ENCODE peak calls at places on chromosomes 12 and 14, in seven cellular contexts. One of them, this sample, is unnamed.

GRCh38 chr12:57110189-57111045 is 745 bp downstream of the STAT6 start:
- DNase-seq in cardiac muscle cell: peak
- DNase-seq in stomach: peak
- DNase-seq in ovary: peak
- DNase-seq in heart left ventricle: peak
- DNase-seq in CD4-positive, alpha-beta T cell: peak
- DNase-seq in H9: peak
- DNase-seq in this sample: peak

GRCh38 chr14:38282941-38283340 is 27.0 kb upstream of the CLEC14A start:
- DNase-seq in stomach: no peak
- DNase-seq in H9: no peak
- DNase-seq in heart left ventricle: no peak
- DNase-seq in cardiac muscle cell: no peak
- DNase-seq in CD4-positive, alpha-beta T cell: no peak
- DNase-seq in ovary: no peak
- DNase-seq in this sample: no peak

GRCh38 chr14:53670701-53671100 is 285.9 kb downstream of the BMP4 start:
- DNase-seq in heart left ventricle: no peak
- DNase-seq in stomach: no peak
- DNase-seq in CD4-positive, alpha-beta T cell: no peak
- DNase-seq in cardiac muscle cell: no peak
- DNase-seq in H9: no peak
- DNase-seq in ovary: no peak
- DNase-seq in this sample: no peak

GRCh38 chr12:110371408-110372055 is 32.0 kb downstream of the ANAPC7 start:
- DNase-seq in heart left ventricle: no peak
- DNase-seq in stomach: no peak
- DNase-seq in H9: peak
- DNase-seq in cardiac muscle cell: no peak
- DNase-seq in ovary: no peak
- DNase-seq in CD4-positive, alpha-beta T cell: no peak
- DNase-seq in this sample: peak

GRCh38 chr12:109604902-109605536 is 31.4 kb downstream of the MVK start:
- DNase-seq in cardiac muscle cell: peak
- DNase-seq in heart left ventricle: no peak
- DNase-seq in ovary: no peak
- DNase-seq in stomach: no peak
- DNase-seq in CD4-positive, alpha-beta T cell: no peak
- DNase-seq in H9: no peak
- DNase-seq in this sample: no peak

GRCh38 chr14:64114796-64115195 is 179.4 kb downstream of the ESR2 start:
- DNase-seq in stomach: no peak
- DNase-seq in H9: no peak
- DNase-seq in heart left ventricle: no peak
- DNase-seq in CD4-positive, alpha-beta T cell: no peak
- DNase-seq in ovary: no peak
- DNase-seq in cardiac muscle cell: no peak
- DNase-seq in this sample: no peak

GRCh38 chr14:55585854-55586253 is 5.8 kb downstream of the KTN1 start:
- DNase-seq in cardiac muscle cell: no peak
- DNase-seq in CD4-positive, alpha-beta T cell: no peak
- DNase-seq in H9: no peak
- DNase-seq in ovary: no peak
- DNase-seq in heart left ventricle: no peak
- DNase-seq in stomach: no peak
- DNase-seq in this sample: no peak

GRCh38 chr14:51607677-51608076 is 44.0 kb upstream of the FRMD6 start:
- DNase-seq in H9: no peak
- DNase-seq in heart left ventricle: no peak
- DNase-seq in cardiac muscle cell: no peak
- DNase-seq in CD4-positive, alpha-beta T cell: no peak
- DNase-seq in stomach: no peak
- DNase-seq in ovary: no peak
- DNase-seq in this sample: no peak

GRCh38 chr12:26119391-26119981 is 5.4 kb downstream of the BHLHE41 start:
- DNase-seq in H9: no peak
- DNase-seq in CD4-positive, alpha-beta T cell: no peak
- DNase-seq in heart left ventricle: no peak
- DNase-seq in cardiac muscle cell: peak
- DNase-seq in ovary: no peak
- DNase-seq in stomach: no peak
- DNase-seq in this sample: no peak

GRCh38 chr12:74415633-74416032 is 122.0 kb upstream of the ATXN7L3B start:
- DNase-seq in cardiac muscle cell: peak
- DNase-seq in H9: no peak
- DNase-seq in stomach: no peak
- DNase-seq in CD4-positive, alpha-beta T cell: no peak
- DNase-seq in ovary: no peak
- DNase-seq in heart left ventricle: no peak
- DNase-seq in this sample: no peak

GRCh38 chr14:30227436-30227835 is 299.8 kb upstream of the PRKD1 start:
- DNase-seq in stomach: no peak
- DNase-seq in cardiac muscle cell: no peak
- DNase-seq in H9: no peak
- DNase-seq in CD4-positive, alpha-beta T cell: no peak
- DNase-seq in ovary: peak
- DNase-seq in heart left ventricle: no peak
- DNase-seq in this sample: no peak

GRCh38 chr12:123519151-123520001 is 14.1 kb downstream of the RILPL1 start:
- DNase-seq in heart left ventricle: peak
- DNase-seq in CD4-positive, alpha-beta T cell: no peak
- DNase-seq in stomach: no peak
- DNase-seq in cardiac muscle cell: peak
- DNase-seq in H9: peak
- DNase-seq in ovary: no peak
- DNase-seq in this sample: peak

GRCh38 chr12:53122961-53123468 is 19.7 kb downstream of the SOAT2 start:
- DNase-seq in H9: no peak
- DNase-seq in ovary: no peak
- DNase-seq in cardiac muscle cell: no peak
- DNase-seq in CD4-positive, alpha-beta T cell: no peak
- DNase-seq in stomach: no peak
- DNase-seq in heart left ventricle: no peak
- DNase-seq in this sample: no peak

GRCh38 chr12:3161861-3162260 is 84.7 kb downstream of the TSPAN9 start:
- DNase-seq in cardiac muscle cell: no peak
- DNase-seq in CD4-positive, alpha-beta T cell: no peak
- DNase-seq in stomach: no peak
- DNase-seq in H9: no peak
- DNase-seq in ovary: no peak
- DNase-seq in heart left ventricle: no peak
- DNase-seq in this sample: no peak

GRCh38 chr14:92493492-92493891 is 20.1 kb upstream of the RIN3 start:
- DNase-seq in ovary: no peak
- DNase-seq in CD4-positive, alpha-beta T cell: no peak
- DNase-seq in stomach: no peak
- DNase-seq in H9: peak
- DNase-seq in heart left ventricle: no peak
- DNase-seq in cardiac muscle cell: no peak
- DNase-seq in this sample: peak

GRCh38 chr14:83133986-83134664 is 1600.5 kb upstream of the SEL1L start:
- DNase-seq in H9: no peak
- DNase-seq in heart left ventricle: no peak
- DNase-seq in ovary: no peak
- DNase-seq in CD4-positive, alpha-beta T cell: no peak
- DNase-seq in cardiac muscle cell: no peak
- DNase-seq in stomach: no peak
- DNase-seq in this sample: no peak

GRCh38 chr12:47337581-47337980 is 257.8 kb upstream of the AMIGO2 start:
- DNase-seq in H9: no peak
- DNase-seq in cardiac muscle cell: no peak
- DNase-seq in ovary: no peak
- DNase-seq in CD4-positive, alpha-beta T cell: no peak
- DNase-seq in stomach: no peak
- DNase-seq in heart left ventricle: no peak
- DNase-seq in this sample: no peak

GRCh38 chr14:51460051-51460450 is 191.7 kb upstream of the FRMD6 start:
- DNase-seq in stomach: no peak
- DNase-seq in H9: no peak
- DNase-seq in ovary: no peak
- DNase-seq in CD4-positive, alpha-beta T cell: no peak
- DNase-seq in cardiac muscle cell: no peak
- DNase-seq in heart left ventricle: no peak
- DNase-seq in this sample: no peak

GRCh38 chr14:93648440-93649168 is 139.7 kb downstream of the PRIMA1 start:
- DNase-seq in heart left ventricle: no peak
- DNase-seq in stomach: no peak
- DNase-seq in cardiac muscle cell: peak
- DNase-seq in ovary: no peak
- DNase-seq in H9: peak
- DNase-seq in CD4-positive, alpha-beta T cell: no peak
- DNase-seq in this sample: no peak
- TF ChIP-seq CTCF in heart left ventricle: peak
- TF ChIP-seq CTCF in stomach: no peak
- TF ChIP-seq CTCF in cardiac muscle cell: no peak
- TF ChIP-seq CTCF in ovary: no peak
- TF ChIP-seq CTCF in H9: peak
- TF ChIP-seq CTCF in CD4-positive, alpha-beta T cell: no peak
- TF ChIP-seq CTCF in this sample: no peak

GRCh38 chr12:66449531-66449930 is 147.2 kb downstream of the HELB start:
- DNase-seq in H9: no peak
- DNase-seq in cardiac muscle cell: no peak
- DNase-seq in stomach: no peak
- DNase-seq in ovary: no peak
- DNase-seq in CD4-positive, alpha-beta T cell: no peak
- DNase-seq in heart left ventricle: no peak
- DNase-seq in this sample: no peak
- TF ChIP-seq CTCF in H9: no peak
- TF ChIP-seq CTCF in cardiac muscle cell: no peak
- TF ChIP-seq CTCF in stomach: no peak
- TF ChIP-seq CTCF in ovary: no peak
- TF ChIP-seq CTCF in CD4-positive, alpha-beta T cell: no peak
- TF ChIP-seq CTCF in heart left ventricle: no peak
- TF ChIP-seq CTCF in this sample: no peak

GRCh38 chr12:88578274-88578673 is 2.0 kb downstream of the KITLG start:
- DNase-seq in H9: no peak
- DNase-seq in CD4-positive, alpha-beta T cell: no peak
- DNase-seq in ovary: no peak
- DNase-seq in stomach: no peak
- DNase-seq in heart left ventricle: no peak
- DNase-seq in cardiac muscle cell: no peak
- DNase-seq in this sample: no peak

GRCh38 chr12:88578821-88579518 is 1.3 kb downstream of the KITLG start:
- DNase-seq in ovary: no peak
- DNase-seq in H9: peak
- DNase-seq in cardiac muscle cell: peak
- DNase-seq in CD4-positive, alpha-beta T cell: no peak
- DNase-seq in heart left ventricle: no peak
- DNase-seq in stomach: no peak
- DNase-seq in this sample: no peak

GRCh38 chr12:88577537-88577936 is 2.7 kb downstream of the KITLG start:
- DNase-seq in heart left ventricle: no peak
- DNase-seq in cardiac muscle cell: peak
- DNase-seq in stomach: no peak
- DNase-seq in CD4-positive, alpha-beta T cell: no peak
- DNase-seq in H9: no peak
- DNase-seq in ovary: no peak
- DNase-seq in this sample: no peak

GRCh38 chr12:88579572-88579940 is 715 bp downstream of the KITLG start:
- DNase-seq in CD4-positive, alpha-beta T cell: no peak
- DNase-seq in heart left ventricle: peak
- DNase-seq in stomach: peak
- DNase-seq in cardiac muscle cell: peak
- DNase-seq in ovary: peak
- DNase-seq in H9: no peak
- DNase-seq in this sample: no peak

DNA sequence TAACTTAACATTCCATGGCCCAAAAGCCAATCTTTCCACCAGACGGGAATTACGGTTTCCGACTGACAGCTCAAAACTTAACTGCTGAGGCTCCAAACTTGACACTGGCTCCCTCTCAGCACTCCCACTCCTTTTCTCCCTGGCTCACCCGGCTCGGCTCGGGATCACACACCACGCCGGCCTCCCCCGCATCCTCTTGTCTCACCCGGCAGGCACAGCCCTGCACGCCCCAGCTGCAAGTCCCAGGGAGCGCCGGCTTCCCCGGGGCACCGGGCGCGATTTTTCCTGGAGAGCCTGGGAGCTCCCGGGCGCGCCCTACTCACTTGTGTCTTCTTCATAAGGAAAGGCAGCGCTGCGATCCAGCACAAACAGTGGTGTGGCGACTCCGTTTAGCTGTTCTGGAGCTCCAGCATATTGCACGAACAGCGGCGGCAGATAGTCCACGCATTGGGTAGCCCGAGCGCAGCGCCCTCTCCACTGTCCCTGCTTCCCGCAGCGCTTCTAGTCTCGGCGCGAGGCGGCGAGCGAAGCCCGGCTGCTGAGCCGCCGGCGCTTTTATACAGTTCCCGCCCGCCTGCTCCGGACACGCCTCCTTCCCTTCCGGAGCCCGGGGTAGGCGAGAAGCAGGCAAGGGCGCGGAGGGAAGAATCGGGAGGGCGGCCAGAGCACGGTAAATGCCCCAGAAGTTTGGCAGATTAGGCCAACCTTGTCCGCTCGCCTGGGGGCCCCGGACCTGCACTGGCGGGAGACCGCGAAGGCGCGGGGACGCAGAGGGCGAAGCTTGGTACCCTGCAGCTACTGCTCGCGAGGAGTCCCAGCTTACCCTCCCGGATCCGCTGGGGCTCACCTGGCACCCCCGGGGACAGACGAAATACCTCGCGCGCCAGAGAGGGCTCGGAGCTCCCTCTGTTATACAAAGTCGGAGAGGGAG is at the start of gene KITLG:
- DNase-seq in cardiac muscle cell: peak
- DNase-seq in stomach: peak
- DNase-seq in heart left ventricle: peak
- DNase-seq in H9: peak
- DNase-seq in ovary: peak
- DNase-seq in CD4-positive, alpha-beta T cell: no peak
- DNase-seq in this sample: peak
- TF ChIP-seq CTCF in cardiac muscle cell: peak
- TF ChIP-seq CTCF in stomach: no peak
- TF ChIP-seq CTCF in heart left ventricle: peak
- TF ChIP-seq CTCF in H9: no peak
- TF ChIP-seq CTCF in ovary: no peak
- TF ChIP-seq CTCF in CD4-positive, alpha-beta T cell: no peak
- TF ChIP-seq CTCF in this sample: peak

DNA sequence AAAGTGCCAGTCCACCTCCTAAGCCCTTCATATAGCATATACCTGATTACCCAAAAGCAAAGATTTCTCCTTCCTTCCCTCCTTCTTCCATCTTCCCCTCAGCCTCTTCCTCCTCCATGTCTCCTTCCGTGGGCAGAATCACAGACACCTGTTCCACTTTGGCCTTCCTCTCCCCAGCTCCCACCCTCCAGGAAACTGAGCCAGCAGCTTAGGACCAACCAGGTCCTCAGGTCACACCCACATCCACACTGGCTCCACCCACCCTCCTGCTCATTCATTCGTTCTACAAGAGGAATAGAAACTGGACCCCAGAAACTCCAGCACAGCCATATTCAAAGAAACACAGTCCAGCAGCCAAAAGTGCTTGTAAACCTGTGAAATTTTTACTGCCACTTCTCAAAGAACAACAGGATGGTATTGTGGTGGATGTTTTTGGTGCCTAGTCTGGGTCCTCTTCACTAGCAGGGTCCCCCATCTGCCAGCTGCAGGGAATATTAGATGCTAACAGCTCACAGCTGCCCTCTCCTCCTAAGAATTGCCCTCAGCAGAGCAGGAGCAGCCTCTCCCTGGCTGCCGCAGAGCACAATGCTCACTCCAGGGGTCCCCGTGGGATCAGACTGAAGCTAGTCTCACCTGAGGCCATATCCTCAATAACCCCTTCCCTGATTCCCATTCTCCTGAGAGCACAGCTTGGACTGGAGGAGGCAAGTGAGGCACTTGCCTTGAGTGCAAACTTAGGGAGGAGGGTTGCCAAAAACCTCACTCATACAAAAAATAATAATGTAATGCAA is 18.4 kb downstream of the CMKLR1 start:
- DNase-seq in ovary: no peak
- DNase-seq in heart left ventricle: no peak
- DNase-seq in cardiac muscle cell: no peak
- DNase-seq in CD4-positive, alpha-beta T cell: no peak
- DNase-seq in H9: peak
- DNase-seq in stomach: no peak
- DNase-seq in this sample: no peak
- TF ChIP-seq CTCF in ovary: no peak
- TF ChIP-seq CTCF in heart left ventricle: no peak
- TF ChIP-seq CTCF in cardiac muscle cell: no peak
- TF ChIP-seq CTCF in CD4-positive, alpha-beta T cell: no peak
- TF ChIP-seq CTCF in H9: no peak
- TF ChIP-seq CTCF in stomach: no peak
- TF ChIP-seq CTCF in this sample: no peak